ENCODE peak calls at places on chromosomes 6 and 20, in four cellular contexts. X is tibial artery, Z is BJ, M is neural crest cell. G is an unnamed sample.

GRCh38 chr6:35385457-35386202 is 43.3 kb downstream of the PPARD start:
- DNase-seq in X (no peak), Z (no peak), M (no peak), G (no peak)

GRCh38 chr20:47220161-47220582 is 136.3 kb downstream of the ZMYND8 start:
- DNase-seq in X (no peak), Z (no peak), M (peak; percentile 65), G (no peak)

GRCh38 chr6:47366335-47366879 is 56.7 kb upstream of the TNFRSF21 start:
- DNase-seq in X (no peak), Z (no peak), M (no peak), G (no peak)

GRCh38 chr6:80003841-80004198 is 629 bp upstream of the TTK start:
- DNase-seq in X (peak; percentile 21), Z (no peak), M (no peak), G (no peak)

GRCh38 chr6:160112628-160113294 is 8.9 kb upstream of the SLC22A1 start:
- DNase-seq in X (no peak), Z (no peak), M (no peak), G (no peak)

GRCh38 chr6:76814496-76815458 is 648.5 kb downstream of the HTR1B start:
- DNase-seq in X (no peak), Z (no peak), M (no peak), G (no peak)

GRCh38 chr20:706366-706885 is 30.8 kb upstream of the SCRT2 start:
- DNase-seq in X (no peak), Z (no peak), M (no peak), G (no peak)

GRCh38 chr20:33450867-33451266 is 7.3 kb upstream of the SNTA1 start:
- DNase-seq in X (no peak), Z (no peak), M (no peak), G (no peak)

GRCh38 chr20:63548542-63548941 is 993 bp upstream of the SRMS start:
- DNase-seq in X (no peak), Z (no peak), M (no peak), G (no peak)

GRCh38 chr6:8177721-8178120 is 75.4 kb upstream of the EEF1E1 start:
- DNase-seq in X (no peak), Z (no peak), M (no peak), G (no peak)

GRCh38 chr6:133130863-133131262 is 110.3 kb upstream of the EYA4 start:
- DNase-seq in X (no peak), Z (peak; percentile 9), M (no peak), G (no peak)

GRCh38 chr6:155265843-155266535 is 2.2 kb downstream of the CLDN20 start:
- DNase-seq in X (no peak), Z (no peak), M (no peak), G (no peak)

GRCh38 chr20:48283470-48284110 is 498.3 kb upstream of the SULF2 start:
- DNase-seq in X (peak; percentile 46), Z (peak; percentile 69), M (no peak), G (no peak)

GRCh38 chr6:2748183-2748582 is 2.5 kb downstream of the MYLK4 start:
- DNase-seq in X (no peak), Z (no peak), M (no peak), G (no peak)

GRCh38 chr20:13875265-13875811 is 90.5 kb downstream of the NDUFAF5 start:
- DNase-seq in X (no peak), Z (no peak), M (no peak), G (no peak)

GRCh38 chr6:53679446-53679933 is 13.9 kb upstream of the KLHL31 start:
- DNase-seq in X (no peak), Z (no peak), M (no peak), G (no peak)

GRCh38 chr6:122049341-122049740 is 350.1 kb upstream of the HSF2 start:
- DNase-seq in X (no peak), Z (no peak), M (no peak), G (no peak)

GRCh38 chr6:116402108-116402507 is 31.4 kb downstream of the DSE start:
- DNase-seq in X (no peak), Z (no peak), M (no peak), G (no peak)

GRCh38 chr6:108168980-108169800 is 3.4 kb downstream of the NR2E1 start:
- DNase-seq in X (no peak), Z (no peak), M (no peak), G (no peak)

GRCh38 chr20:47368301-47368700 is 11.8 kb upstream of the ZMYND8 start:
- DNase-seq in X (no peak), Z (no peak), M (no peak), G (no peak)

GRCh38 chr6:41437604-41438003 is 102.2 kb downstream of the NCR2 start:
- DNase-seq in X (no peak), Z (no peak), M (no peak), G (no peak)

GRCh38 chr20:25237610-25238318 is 10.1 kb upstream of the PYGB start:
- DNase-seq in X (peak; percentile 89), Z (peak; percentile 99), M (no peak), G (no peak)

GRCh38 chr6:154122195-154122925 is 83.3 kb downstream of the OPRM1 start:
- DNase-seq in X (no peak), Z (no peak), M (no peak), G (no peak)
- TF ChIP-seq CTCF in X (no peak), Z (no peak), M (no peak), G (no peak)

GRCh38 chr6:36701401-36701991 is 3.9 kb downstream of the RAB44 start:
- DNase-seq in X (no peak), Z (no peak), M (no peak), G (peak; percentile 18)
- TF ChIP-seq CTCF in X (no peak), Z (no peak), M (no peak), G (no peak)

GRCh38 chr20:56420940-56421688 is 9.1 kb downstream of the CASS4 start:
- DNase-seq in X (no peak), Z (no peak), M (no peak), G (no peak)

GRCh38 chr20:56422824-56423189 is 10.7 kb downstream of the CASS4 start:
- DNase-seq in X (no peak), Z (no peak), M (no peak), G (no peak)

GRCh38 chr20:56424931-56425330 is 12.9 kb downstream of the CASS4 start:
- DNase-seq in X (no peak), Z (no peak), M (no peak), G (no peak)

GRCh38 chr20:56420028-56420427 is 8.0 kb downstream of the CASS4 start:
- DNase-seq in X (no peak), Z (no peak), M (no peak), G (no peak)

DNA sequence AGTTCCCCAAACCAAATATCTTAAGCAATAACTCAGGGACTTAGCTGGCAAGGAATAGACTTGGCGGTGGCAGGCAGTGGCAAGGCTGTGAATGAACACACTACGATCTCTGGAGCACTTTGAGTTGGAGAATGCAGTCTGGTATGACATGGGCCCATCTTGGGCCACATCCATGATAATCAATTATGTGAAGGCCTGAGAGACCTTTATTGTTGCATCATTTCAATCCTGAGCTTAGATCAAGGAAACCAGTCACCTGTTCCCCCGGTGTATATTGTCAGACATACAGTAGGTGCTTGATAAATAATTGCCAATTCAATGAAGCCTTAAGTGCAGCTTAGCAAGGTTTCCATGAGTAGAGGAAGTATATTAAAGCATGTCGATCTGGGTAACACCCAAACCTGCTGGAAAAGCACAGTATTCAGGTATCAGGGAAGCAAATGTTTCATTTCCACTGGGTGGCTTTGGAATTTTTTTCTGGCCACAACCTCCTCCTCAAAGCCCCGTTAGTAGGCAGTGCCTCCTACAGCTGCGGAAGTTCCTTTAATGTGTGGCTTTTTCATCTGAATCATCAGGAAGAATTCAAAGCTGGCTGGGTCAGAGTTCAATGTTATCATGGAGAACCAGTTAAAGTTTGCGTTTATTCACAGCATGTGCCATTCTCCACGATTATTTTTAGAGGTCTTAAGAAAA is 10.2 kb downstream of the CASS4 start:
- DNase-seq in X (no peak), Z (no peak), M (no peak), G (no peak)
- TF ChIP-seq CTCF in X (no peak), Z (no peak), M (no peak), G (no peak)

GRCh38 chr20:31572042-31572700 is 32.9 kb upstream of the ID1 start:
- DNase-seq in X (no peak), Z (no peak), M (no peak), G (no peak)

GRCh38 chr20:31570735-31571617 is 34.1 kb upstream of the ID1 start:
- DNase-seq in X (no peak), Z (peak; percentile 54), M (no peak), G (no peak)

GRCh38 chr20:31573555-31574295 is 31.4 kb upstream of the ID1 start:
- DNase-seq in X (no peak), Z (no peak), M (no peak), G (no peak)

GRCh38 chr20:31570021-31570463 is 35.0 kb upstream of the ID1 start:
- DNase-seq in X (no peak), Z (no peak), M (no peak), G (no peak)

DNA sequence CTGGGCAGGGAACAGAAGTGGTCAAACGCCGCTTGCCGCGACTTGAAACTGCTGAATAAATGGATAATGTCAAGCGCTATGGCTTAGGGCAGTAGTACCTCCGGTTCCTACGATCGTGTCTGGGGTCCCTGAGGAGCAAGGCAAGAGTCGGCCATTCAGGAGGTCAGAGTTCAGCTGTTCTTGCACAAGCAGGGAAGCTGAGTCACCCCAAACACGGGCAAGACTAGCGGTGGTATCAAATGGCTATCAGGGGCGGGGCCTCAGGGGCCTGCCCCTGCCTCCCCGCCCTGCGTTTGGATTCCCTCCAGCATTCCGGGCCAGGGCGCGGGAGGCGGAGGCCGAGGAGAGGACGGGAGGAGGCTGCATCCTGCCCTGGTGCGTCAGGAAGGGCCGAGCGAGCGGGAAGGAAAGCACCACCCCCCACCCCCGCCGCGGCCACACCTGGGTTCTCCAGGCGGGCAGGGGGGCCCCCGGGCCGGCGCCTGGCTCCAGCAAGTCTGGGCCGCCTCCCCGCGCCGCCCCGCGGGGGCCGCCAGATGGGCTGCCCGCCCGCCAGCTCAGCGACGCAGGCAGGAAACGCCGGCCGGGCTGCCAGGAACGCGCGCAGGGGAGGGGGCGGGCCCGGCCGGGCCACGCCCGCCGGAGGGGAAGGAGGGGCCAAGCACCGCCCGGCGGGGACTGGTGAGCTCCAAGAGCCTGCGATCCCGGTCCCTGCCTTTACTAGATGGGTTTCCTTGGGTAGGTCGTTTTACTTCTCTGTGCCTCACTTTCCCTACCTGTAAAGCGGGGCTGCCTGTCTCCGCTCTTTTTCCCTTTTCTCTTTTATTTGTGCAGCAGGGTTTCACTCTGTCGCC is 32.2 kb upstream of the ID1 start:
- DNase-seq in X (peak; percentile 98), Z (peak; percentile 93), M (peak; percentile 89), G (peak; percentile 99)
- TF ChIP-seq CTCF in X (no peak), Z (no peak), M (no peak), G (no peak)

GRCh38 chr6:128370072-128370471 is 150.3 kb downstream of the PTPRK start:
- DNase-seq in X (no peak), Z (peak; percentile 39), M (no peak), G (no peak)
- TF ChIP-seq CTCF in X (no peak), Z (no peak), M (no peak), G (no peak)

GRCh38 chr6:131177996-131178395 is 42.7 kb downstream of the AKAP7 start:
- DNase-seq in X (no peak), Z (no peak), M (no peak), G (no peak)

GRCh38 chr6:131183427-131184095 is 48.3 kb downstream of the AKAP7 start:
- DNase-seq in X (no peak), Z (no peak), M (no peak), G (no peak)

GRCh38 chr6:131182991-131183425 is 47.7 kb downstream of the AKAP7 start:
- DNase-seq in X (no peak), Z (no peak), M (no peak), G (no peak)
- TF ChIP-seq CTCF in X (no peak), Z (peak; percentile 64), M (peak; percentile 69), G (no peak)